ENCODE peak calls at places on chromosomes 4 and X, in four cellular contexts. One of them, this sample, is unnamed.
A peak's percentile ranks its signal among the peaks of the same experiment; 100 is the strongest.

GRCh38 chr4:172142331-172142738 is 329.1 kb downstream of the GALNTL6 start:
- DNase-seq in GM12878: no peak
- DNase-seq in A549: peak; percentile 2
- DNase-seq in H1: no peak
- DNase-seq in this sample: no peak

GRCh38 chrX:18424482-18425198 is 768 bp upstream of the CDKL5 start:
- DNase-seq in GM12878: no peak
- DNase-seq in A549: peak; percentile 70
- DNase-seq in H1: no peak
- DNase-seq in this sample: peak; percentile 52

GRCh38 chrX:68794486-68794885 is 34.3 kb upstream of the EFNB1 start:
- DNase-seq in H1: no peak
- DNase-seq in GM12878: no peak
- DNase-seq in A549: no peak
- DNase-seq in this sample: no peak

GRCh38 chr4:174847801-174848427 is 18.9 kb upstream of the GLRA3 start:
- DNase-seq in A549: no peak
- DNase-seq in H1: no peak
- DNase-seq in GM12878: no peak
- DNase-seq in this sample: no peak

GRCh38 chrX:12979011-12979629 is 4.2 kb downstream of the TMSB4X start:
- DNase-seq in H1: no peak
- DNase-seq in A549: no peak
- DNase-seq in GM12878: no peak
- DNase-seq in this sample: no peak

GRCh38 chr4:150577786-150578185 is 4.2 kb upstream of the MAB21L2 start:
- DNase-seq in H1: no peak
- DNase-seq in GM12878: no peak
- DNase-seq in A549: no peak
- DNase-seq in this sample: no peak

GRCh38 chr4:166655231-166655630 is 579.1 kb downstream of the SPOCK3 start:
- DNase-seq in GM12878: no peak
- DNase-seq in H1: no peak
- DNase-seq in A549: no peak
- DNase-seq in this sample: no peak

GRCh38 chr4:142719854-142720541 is 126.1 kb downstream of the INPP4B start:
- DNase-seq in GM12878: no peak
- DNase-seq in H1: no peak
- DNase-seq in A549: peak; percentile 29
- DNase-seq in this sample: peak; percentile 9

GRCh38 chr4:38383646-38384121 is 280.3 kb upstream of the KLF3 start:
- DNase-seq in H1: no peak
- DNase-seq in GM12878: no peak
- DNase-seq in A549: no peak
- DNase-seq in this sample: no peak

GRCh38 chr4:185369729-185370128 is 26.0 kb downstream of the LRP2BP start:
- DNase-seq in H1: no peak
- DNase-seq in A549: no peak
- DNase-seq in GM12878: no peak
- DNase-seq in this sample: no peak

GRCh38 chrX:40527543-40527942 is 53.2 kb upstream of the ATP6AP2 start:
- DNase-seq in H1: no peak
- DNase-seq in GM12878: no peak
- DNase-seq in A549: no peak
- DNase-seq in this sample: no peak

GRCh38 chr4:52202931-52203330 is 151.8 kb downstream of the SPATA18 start:
- DNase-seq in H1: no peak
- DNase-seq in GM12878: no peak
- DNase-seq in A549: no peak
- DNase-seq in this sample: no peak

GRCh38 chr4:156976147-156976546 is 4.5 kb upstream of the PDGFC start:
- DNase-seq in A549: no peak
- DNase-seq in H1: no peak
- DNase-seq in GM12878: no peak
- DNase-seq in this sample: no peak
- TF ChIP-seq MAX in A549: no peak
- TF ChIP-seq MAX in H1: no peak
- TF ChIP-seq MAX in GM12878: no peak
- TF ChIP-seq MAX in this sample: no peak

DNA sequence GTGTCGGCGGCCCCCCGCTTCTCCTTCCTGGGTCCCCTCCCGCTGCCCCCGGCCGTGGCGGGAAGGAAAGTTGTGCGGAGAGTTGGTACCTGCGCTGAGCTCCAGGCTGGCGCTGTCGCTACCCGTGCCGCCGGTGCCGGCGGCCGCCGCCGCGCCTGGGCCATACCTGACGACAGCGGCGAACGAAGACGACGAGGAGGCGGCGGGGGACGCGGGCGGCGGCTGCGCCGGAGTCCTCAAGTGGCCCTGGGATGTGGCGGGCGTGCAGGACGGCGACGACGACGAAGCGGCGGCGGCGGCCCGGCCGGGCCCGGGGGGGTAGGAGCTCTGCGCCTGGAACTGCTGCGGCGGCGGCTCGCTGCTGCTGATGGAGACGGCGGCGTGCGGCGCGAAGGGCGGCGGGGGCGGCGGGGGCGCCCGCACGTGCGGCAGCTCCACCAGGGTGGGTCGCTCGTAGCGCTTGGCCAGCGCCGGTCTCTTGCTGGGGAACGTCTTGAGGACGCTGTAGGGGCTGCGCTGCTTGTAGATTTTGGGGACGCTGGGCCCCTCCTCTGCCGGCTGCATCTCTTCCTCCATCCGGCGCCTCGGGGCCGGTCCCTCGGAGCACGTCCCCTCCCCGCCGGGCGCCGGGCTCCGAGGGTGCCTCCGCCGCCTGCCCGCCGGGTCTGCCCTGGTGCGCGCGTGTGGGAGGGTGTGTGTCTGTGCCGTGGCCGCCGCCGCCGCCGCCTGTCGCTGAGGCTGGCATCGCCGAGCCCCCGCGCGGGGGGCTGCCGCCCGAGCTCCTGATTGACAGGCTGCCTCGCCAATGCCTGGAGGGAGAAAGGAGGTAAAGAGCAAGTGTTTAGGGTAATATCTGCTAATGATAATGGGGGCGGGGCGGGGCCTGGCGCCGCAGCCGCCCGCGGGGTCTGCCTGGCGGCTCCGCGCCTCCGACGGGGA is 618 bp downstream of the BEND4 start:
- DNase-seq in H1: peak; percentile 89
- DNase-seq in A549: no peak
- DNase-seq in GM12878: no peak
- DNase-seq in this sample: no peak
- H3K4me3 ChIP-seq in H1: peak overlapping the region; percentile 66
- H3K4me3 ChIP-seq in A549: peak overlapping the region; percentile 42
- H3K4me3 ChIP-seq in GM12878: peak overlapping the region; percentile 66
- H3K4me3 ChIP-seq in this sample: no peak overlapping the region

DNA sequence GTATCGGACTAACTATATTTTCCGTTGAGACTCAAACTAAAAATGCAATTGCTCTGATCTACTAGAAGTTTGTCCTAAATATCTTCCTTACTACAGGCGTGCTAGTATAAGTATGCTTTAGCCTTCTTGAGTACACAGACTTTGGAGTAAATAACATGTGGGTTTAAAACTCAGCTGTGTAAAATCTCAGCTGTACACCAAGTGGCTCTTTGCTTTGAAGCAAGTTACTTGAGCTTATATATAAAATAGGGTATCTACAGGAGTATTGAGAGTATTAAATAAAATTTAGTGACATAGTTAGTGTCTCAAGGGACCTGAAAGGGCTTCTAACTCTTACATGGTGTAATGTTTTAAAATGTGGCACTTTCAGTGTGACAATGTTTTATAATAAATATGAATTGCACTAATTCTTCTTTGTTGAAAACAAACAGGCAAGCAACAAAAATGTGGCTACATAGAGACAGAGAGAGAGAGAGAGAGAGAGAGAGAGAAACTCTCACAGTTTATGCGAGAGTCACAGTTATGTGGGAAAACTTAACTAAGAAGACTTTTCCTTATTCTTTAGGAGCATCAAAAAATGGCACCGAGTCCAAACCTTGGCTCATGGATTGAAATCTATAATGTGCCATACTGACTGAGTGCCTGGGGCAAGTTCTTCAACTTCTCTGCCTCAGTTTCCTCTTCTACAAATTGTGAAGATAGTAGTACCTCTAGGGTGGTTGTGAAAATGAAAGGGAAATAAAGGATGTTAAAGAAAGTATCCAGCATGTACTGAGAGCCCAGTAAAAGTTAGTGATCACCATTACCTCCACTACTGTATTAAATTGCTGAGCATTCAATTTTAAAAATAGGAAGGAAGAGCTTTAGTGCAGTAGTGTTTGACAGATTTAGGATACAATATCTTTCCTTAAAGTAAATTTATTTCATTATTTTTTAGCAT is 187.8 kb upstream of the ANK2 start:
- DNase-seq in GM12878: no peak
- DNase-seq in A549: no peak
- DNase-seq in H1: no peak
- DNase-seq in this sample: no peak
- TF ChIP-seq POLR2A in GM12878: no peak
- TF ChIP-seq POLR2A in A549: no peak
- TF ChIP-seq POLR2A in H1: no peak
- TF ChIP-seq POLR2A in this sample: no peak

GRCh38 chrX:102712216-102712966 is at the start of gene GPRASP2:
- DNase-seq in A549: peak; percentile 15
- DNase-seq in GM12878: no peak
- DNase-seq in H1: peak; percentile 62
- DNase-seq in this sample: no peak
- TF ChIP-seq MAX in A549: no peak
- TF ChIP-seq MAX in GM12878: no peak
- TF ChIP-seq MAX in H1: peak; percentile 55
- TF ChIP-seq MAX in this sample: no peak

DNA sequence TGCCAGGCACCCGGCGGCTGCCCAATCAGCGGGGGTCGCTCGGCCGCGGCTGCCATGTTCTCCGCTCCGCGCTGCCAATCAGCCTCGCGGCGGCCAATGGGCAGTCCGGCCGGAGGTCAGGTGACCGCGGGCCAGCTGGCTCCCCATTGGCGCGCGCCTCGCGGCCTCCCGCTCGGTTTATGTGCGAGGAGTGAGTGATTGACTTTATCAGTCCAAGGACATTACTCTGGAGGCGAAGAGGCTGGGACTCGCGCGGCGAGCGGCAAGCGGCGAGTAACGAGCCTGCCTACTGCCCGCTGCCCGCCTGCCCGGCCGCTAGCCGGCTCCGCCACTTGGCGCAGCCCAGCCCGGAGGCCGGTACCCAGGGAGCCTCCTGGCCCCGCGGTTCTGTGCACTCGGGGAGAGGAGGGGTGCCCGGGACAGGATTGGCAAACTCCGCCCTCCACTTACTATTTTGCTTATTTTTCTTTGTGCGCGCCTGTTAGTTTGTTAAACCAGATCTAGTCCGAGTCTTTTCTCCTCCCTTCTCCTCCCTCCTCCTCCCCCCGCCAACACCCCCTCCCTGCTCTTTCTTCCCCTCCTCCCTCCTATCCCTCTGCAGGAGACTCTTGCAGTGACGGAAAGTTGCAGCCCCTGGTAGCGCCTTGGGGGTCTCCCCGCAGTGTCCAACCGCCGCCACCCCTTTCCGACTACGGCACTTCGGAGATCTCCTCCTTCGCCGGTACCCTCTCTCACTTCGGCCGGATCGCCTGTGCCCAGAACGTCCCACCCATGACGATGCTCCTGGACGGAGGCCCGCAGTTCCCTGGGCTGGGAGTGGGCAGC is at the start of gene ZIC3:
- DNase-seq in GM12878: no peak
- DNase-seq in H1: peak; percentile 84
- DNase-seq in A549: no peak
- DNase-seq in this sample: no peak
- H3K4me3 ChIP-seq in GM12878: no peak within 1 kb of the TSS
- H3K4me3 ChIP-seq in H1: peak within 1 kb of the TSS; percentile 96
- H3K4me3 ChIP-seq in A549: no peak within 1 kb of the TSS
- H3K4me3 ChIP-seq in this sample: no peak within 1 kb of the TSS

GRCh38 chrX:48897621-48898306 is at the start of the genes PQBP1 and TIMM17B:
- DNase-seq in H1: peak; percentile 79
- DNase-seq in A549: peak; percentile 98
- DNase-seq in GM12878: peak; percentile 92
- DNase-seq in this sample: peak; percentile 96
- TF ChIP-seq POLR2A in H1: peak; percentile 67
- TF ChIP-seq POLR2A in A549: peak; percentile 80
- TF ChIP-seq POLR2A in GM12878: peak; percentile 86
- TF ChIP-seq POLR2A in this sample: peak; percentile 76

DNA sequence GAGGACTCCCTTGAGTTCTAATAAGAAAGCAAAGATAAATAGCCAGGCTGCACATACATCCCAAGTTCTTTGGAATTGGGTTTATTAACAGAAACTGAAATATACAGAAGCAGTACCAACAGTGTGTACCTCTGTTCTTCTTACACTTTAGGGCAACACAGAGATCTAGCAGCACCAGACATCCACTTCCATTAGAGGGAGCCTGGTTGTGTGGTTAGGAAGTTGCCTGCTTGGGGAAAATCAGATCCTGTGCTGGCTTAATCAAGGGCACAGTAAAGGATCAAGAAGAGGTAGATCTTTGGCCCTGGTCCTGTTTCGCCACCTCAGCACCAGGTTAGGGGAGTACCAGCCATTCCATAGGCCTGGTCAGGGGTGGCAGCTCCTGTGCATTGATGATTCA is 231.1 kb upstream of the ARHGAP24 start:
- DNase-seq in H1: no peak
- DNase-seq in GM12878: no peak
- DNase-seq in A549: no peak
- DNase-seq in this sample: no peak
- TF ChIP-seq MAX in H1: no peak
- TF ChIP-seq MAX in GM12878: no peak
- TF ChIP-seq MAX in A549: no peak
- TF ChIP-seq MAX in this sample: no peak

DNA sequence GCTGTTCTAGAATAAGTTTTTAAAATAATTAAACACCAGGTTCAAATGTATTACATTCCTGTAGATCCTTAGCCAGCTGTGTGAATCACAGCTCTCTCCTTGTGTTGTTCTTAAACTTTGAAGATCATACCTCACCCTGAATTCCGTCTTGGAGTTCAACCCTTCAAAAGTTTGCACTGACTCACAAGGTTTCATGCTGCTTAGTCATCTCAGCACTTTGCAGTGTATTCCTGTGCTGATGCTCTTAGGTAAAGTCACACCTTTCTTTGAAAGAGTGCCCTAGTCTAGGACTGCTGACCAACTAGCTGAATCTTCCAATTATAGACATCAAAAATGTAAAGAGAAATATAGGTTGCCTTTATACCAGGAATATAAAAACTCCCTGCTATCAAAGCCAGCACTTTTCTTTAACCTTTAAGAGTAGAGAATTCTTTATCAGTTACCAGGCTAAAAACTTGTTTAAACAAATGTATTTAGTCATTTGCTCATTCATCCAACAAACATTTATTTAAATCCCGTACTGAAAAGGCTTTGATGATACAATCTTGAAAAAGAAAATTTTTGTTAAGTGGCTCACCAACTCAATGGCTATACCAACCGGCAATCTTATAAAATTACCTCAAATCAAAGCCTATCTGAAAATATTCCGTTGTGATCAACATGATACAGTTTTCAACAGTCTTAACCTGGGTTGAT is 169.7 kb downstream of the RAP1GDS1 start:
- DNase-seq in H1: no peak
- DNase-seq in A549: peak; percentile 83
- DNase-seq in GM12878: no peak
- DNase-seq in this sample: no peak
- H3K4me3 ChIP-seq in H1: no peak overlapping the region
- H3K4me3 ChIP-seq in A549: no peak overlapping the region
- H3K4me3 ChIP-seq in GM12878: no peak overlapping the region
- H3K4me3 ChIP-seq in this sample: no peak overlapping the region

This sample was measured in NB4.